ENCODE peak calls at places on chromosomes 5 and 9, in six cellular contexts. One of them, this sample, is unnamed.

GRCh38 chr5:34053133-34053532 is 10.1 kb upstream of the C1QTNF3 start:
- DNase-seq in breast epithelium: no peak
- DNase-seq in GM23338: no peak
- DNase-seq in H54: peak
- DNase-seq in cardiac muscle cell: no peak
- DNase-seq in adipocyte: peak
- DNase-seq in this sample: no peak

GRCh38 chr5:121055586-121055985 is 591.5 kb downstream of the PRR16 start:
- DNase-seq in breast epithelium: no peak
- DNase-seq in GM23338: no peak
- DNase-seq in H54: no peak
- DNase-seq in cardiac muscle cell: no peak
- DNase-seq in adipocyte: no peak
- DNase-seq in this sample: no peak

GRCh38 chr9:30015073-30015472 is 2369.4 kb upstream of the ACO1 start:
- DNase-seq in breast epithelium: no peak
- DNase-seq in GM23338: no peak
- DNase-seq in H54: no peak
- DNase-seq in cardiac muscle cell: no peak
- DNase-seq in adipocyte: no peak
- DNase-seq in this sample: peak

GRCh38 chr5:14143843-14144585 is 872 bp downstream of the TRIO start:
- DNase-seq in breast epithelium: no peak
- DNase-seq in GM23338: peak
- DNase-seq in H54: no peak
- DNase-seq in cardiac muscle cell: peak
- DNase-seq in adipocyte: peak
- DNase-seq in this sample: no peak

GRCh38 chr5:68420476-68421344 is 205.2 kb downstream of the PIK3R1 start:
- DNase-seq in breast epithelium: no peak
- DNase-seq in GM23338: no peak
- DNase-seq in H54: no peak
- DNase-seq in cardiac muscle cell: peak
- DNase-seq in adipocyte: no peak
- DNase-seq in this sample: no peak

GRCh38 chr5:139271201-139272027 is 22.1 kb upstream of the MATR3 start:
- DNase-seq in breast epithelium: no peak
- DNase-seq in GM23338: no peak
- DNase-seq in H54: no peak
- DNase-seq in cardiac muscle cell: no peak
- DNase-seq in adipocyte: peak
- DNase-seq in this sample: no peak

GRCh38 chr5:150149618-150150017 is 6.0 kb downstream of the PDGFRB start:
- DNase-seq in breast epithelium: no peak
- DNase-seq in GM23338: no peak
- DNase-seq in H54: no peak
- DNase-seq in cardiac muscle cell: no peak
- DNase-seq in adipocyte: no peak
- DNase-seq in this sample: no peak

GRCh38 chr5:9386945-9387344 is 158.9 kb downstream of the SEMA5A start:
- DNase-seq in breast epithelium: no peak
- DNase-seq in GM23338: no peak
- DNase-seq in H54: no peak
- DNase-seq in cardiac muscle cell: no peak
- DNase-seq in adipocyte: no peak
- DNase-seq in this sample: no peak

GRCh38 chr5:111299067-111299481 is 74.9 kb downstream of the CAMK4 start:
- DNase-seq in breast epithelium: no peak
- DNase-seq in GM23338: peak
- DNase-seq in H54: no peak
- DNase-seq in cardiac muscle cell: no peak
- DNase-seq in adipocyte: no peak
- DNase-seq in this sample: no peak

GRCh38 chr5:113678924-113679575 is 165.6 kb downstream of the YTHDC2 start:
- DNase-seq in breast epithelium: no peak
- DNase-seq in GM23338: peak
- DNase-seq in H54: peak
- DNase-seq in cardiac muscle cell: peak
- DNase-seq in adipocyte: peak
- DNase-seq in this sample: peak

GRCh38 chr5:109192543-109193281 is 217.1 kb downstream of the PJA2 start:
- DNase-seq in breast epithelium: no peak
- DNase-seq in GM23338: peak
- DNase-seq in H54: no peak
- DNase-seq in cardiac muscle cell: no peak
- DNase-seq in adipocyte: no peak
- DNase-seq in this sample: no peak

This sample was measured in COLO829.